ENCODE peak calls at places on chromosomes 7 and 10, in eight cellular contexts. T, V, C, E, I, M, B and W are unnamed samples.

GRCh38 chr7:101747058-101747617 is 70.3 kb upstream of the CUX1 start:
- DNase-seq in B (no peak), T (no peak), V (no peak), C (no peak), M (no peak), E (no peak), I (no peak), W (no peak)

GRCh38 chr7:41504581-41504980 is 198.3 kb downstream of the INHBA start:
- DNase-seq in E (no peak), B (no peak), C (peak; percentile 15), T (no peak), I (no peak), V (no peak), M (no peak), W (no peak)

GRCh38 chr10:11236234-11236633 is 218.6 kb downstream of the CELF2 start:
- DNase-seq in C (peak; percentile 4), I (no peak), E (peak; percentile 58), M (no peak), V (no peak), B (peak; percentile 43), T (no peak), W (no peak)

GRCh38 chr10:26931223-26931622 is 70.5 kb upstream of the ABI1 start:
- DNase-seq in C (no peak), B (no peak), M (no peak), E (no peak), V (peak; percentile 27), T (no peak), I (no peak), W (no peak)

GRCh38 chr10:55631071-55631654 is 729.9 kb downstream of the ZWINT start:
- DNase-seq in M (peak; percentile 81), V (peak; percentile 90), T (peak; percentile 54), E (no peak), C (no peak), B (no peak), I (peak; percentile 38), W (no peak)

GRCh38 chr7:151133986-151134742 is 33.3 kb downstream of the GBX1 start:
- DNase-seq in E (no peak), M (peak; percentile 57), B (no peak), T (peak; percentile 37), I (no peak), C (no peak), V (no peak), W (no peak)

GRCh38 chr7:35556532-35557471 is 138.1 kb downstream of the HERPUD2 start:
- DNase-seq in E (no peak), B (no peak), T (no peak), V (no peak), C (no peak), M (no peak), I (no peak), W (no peak)

GRCh38 chr10:125027889-125028288 is 86.0 kb downstream of the ZRANB1 start:
- DNase-seq in C (no peak), V (peak; percentile 46), M (peak; percentile 60), B (no peak), T (no peak), E (no peak), I (no peak), W (no peak)

GRCh38 chr7:65907501-65908198 is 34.8 kb downstream of the VKORC1L1 start:
- DNase-seq in C (no peak), T (no peak), B (no peak), I (no peak), V (no peak), M (no peak), E (no peak), W (no peak)

GRCh38 chr10:32141018-32141807 is 85.0 kb upstream of the KIF5B start:
- DNase-seq in T (no peak), V (no peak), I (no peak), M (no peak), B (no peak), C (peak; percentile 33), E (no peak), W (no peak)

GRCh38 chr10:47330366-47330765 is 8.1 kb downstream of the GDF2 start:
- DNase-seq in I (no peak), E (no peak), C (no peak), T (no peak), M (no peak), B (no peak), V (no peak), W (no peak)

GRCh38 chr7:73442903-73443542 is 9.4 kb downstream of the FZD9 start:
- DNase-seq in E (no peak), V (no peak), B (no peak), T (no peak), C (no peak), I (no peak), M (no peak), W (no peak)

GRCh38 chr7:3338161-3338560 is 37.1 kb downstream of the SDK1 start:
- DNase-seq in B (no peak), V (no peak), T (no peak), I (no peak), E (no peak), M (no peak), C (no peak), W (no peak)

GRCh38 chr10:132937861-132938260 is 4.5 kb downstream of the CFAP46 start:
- DNase-seq in B (no peak), M (peak; percentile 64), E (no peak), C (no peak), V (no peak), T (peak; percentile 42), I (no peak), W (no peak)

GRCh38 chr7:106812027-106812643 is 52.9 kb upstream of the PIK3CG start:
- DNase-seq in B (no peak), M (no peak), T (peak; percentile 54), E (no peak), I (no peak), V (no peak), C (no peak), W (peak; percentile 30)

GRCh38 chr10:98309366-98310355 is 41.7 kb upstream of the LOXL4 start:
- DNase-seq in C (peak; percentile 87), V (peak; percentile 83), E (no peak), B (no peak), I (peak; percentile 29), M (peak; percentile 91), T (peak; percentile 71), W (no peak)

GRCh38 chr7:103031781-103032180 is 42.8 kb downstream of the FBXL13 start:
- DNase-seq in B (no peak), V (no peak), T (no peak), E (no peak), C (peak; percentile 38), I (no peak), M (no peak), W (no peak)

GRCh38 chr7:128090492-128090891 is 59.3 kb upstream of the LRRC4 start:
- DNase-seq in B (no peak), T (no peak), I (no peak), E (no peak), C (no peak), M (no peak), V (no peak), W (no peak)

GRCh38 chr7:97019710-97020109 is 4.9 kb downstream of the DLX5 start:
- DNase-seq in V (no peak), B (no peak), C (no peak), I (no peak), E (no peak), M (no peak), T (no peak), W (no peak)
- H3K4me3 ChIP-seq in V (no peak overlapping the region), B (no peak overlapping the region), C (no peak overlapping the region), I (no peak overlapping the region), E (no peak overlapping the region), M (no peak overlapping the region), T (no peak overlapping the region), W (no peak overlapping the region)

DNA sequence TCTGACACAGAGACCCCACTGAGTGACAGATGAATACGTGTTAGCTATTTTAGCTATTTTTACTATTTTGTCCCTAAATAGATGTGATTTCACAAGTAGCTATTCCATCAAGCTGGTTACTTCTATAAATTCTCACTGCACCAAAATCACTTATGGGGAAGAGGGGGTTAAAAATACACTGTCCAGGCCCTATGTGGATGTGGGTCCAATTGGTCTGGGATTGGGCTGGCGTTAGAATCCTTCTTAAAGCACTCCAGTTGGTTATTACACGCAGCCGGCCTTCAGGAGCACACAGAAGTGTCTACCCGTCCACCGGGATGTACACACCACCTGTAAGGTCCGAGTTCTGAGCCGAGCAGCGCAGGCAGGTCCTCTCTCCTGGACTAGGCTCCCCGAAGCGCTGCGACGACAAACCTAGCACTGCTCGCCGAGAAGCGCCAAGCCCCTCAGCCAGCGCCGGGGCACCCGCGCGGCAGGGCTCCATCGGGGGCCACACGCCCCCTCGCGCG is 222.3 kb upstream of the MKLN1 start:
- DNase-seq in V (peak; percentile 68), B (no peak), T (no peak), I (no peak), M (no peak), C (peak; percentile 11), E (no peak), W (no peak)
- H3K4me1 ChIP-seq in V (no peaks in the 10 kb centered on the region), B (peaks cover 73% of the 10 kb centered on the region), T (peaks cover 65% of the 10 kb centered on the region), I (peaks cover 41% of the 10 kb centered on the region), M (peaks cover 2% of the 10 kb centered on the region), C (peaks cover 2% of the 10 kb centered on the region), E (peaks cover 67% of the 10 kb centered on the region), W (peaks cover 65% of the 10 kb centered on the region)

GRCh38 chr10:75663947-75664664 is 232.7 kb downstream of the LRMDA start:
- DNase-seq in I (no peak), B (no peak), M (no peak), C (no peak), T (no peak), V (no peak), E (no peak), W (no peak)
- H3K27ac ChIP-seq in I (no peak overlapping the region), B (no peak overlapping the region), M (peak overlapping the region; percentile 96), C (no peak overlapping the region), T (peak overlapping the region; percentile 15), V (no peak overlapping the region), E (no peak overlapping the region), W (no peak overlapping the region)

DNA sequence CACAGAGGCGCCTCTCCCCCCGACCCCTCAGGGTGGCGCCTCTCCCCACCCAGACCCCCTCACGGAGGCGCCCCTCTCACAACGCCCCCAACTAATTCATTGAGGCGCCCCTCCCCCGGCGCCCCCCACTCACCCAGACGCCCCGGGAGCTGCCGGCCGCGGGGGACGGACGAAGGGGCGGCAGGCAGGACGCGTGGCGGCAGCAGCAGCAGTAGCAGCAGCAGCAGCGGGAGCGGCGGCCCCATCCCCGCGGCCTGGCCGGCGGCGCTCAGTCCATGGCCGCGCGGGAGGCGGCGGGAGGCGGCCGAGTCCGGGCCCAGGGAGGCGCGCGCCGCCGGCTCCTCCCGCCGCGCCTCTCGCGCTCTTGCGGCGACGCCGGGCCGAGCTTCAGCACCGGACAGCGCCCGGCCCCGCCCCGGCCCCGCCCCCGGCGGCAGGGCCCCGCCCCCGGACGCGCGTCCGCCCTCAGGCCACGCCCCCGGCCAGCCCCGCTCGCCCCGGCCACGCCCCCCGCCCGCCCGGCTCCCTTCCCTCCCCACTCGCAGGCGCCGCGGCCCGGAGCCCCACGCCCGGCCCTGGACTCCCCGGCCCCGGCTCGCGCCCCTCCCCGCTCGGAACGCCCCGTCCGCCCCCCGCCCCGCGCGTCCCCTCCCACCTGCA is at the start of gene PTPRN2:
- DNase-seq in I (peak; percentile 76), E (peak; percentile 68), B (peak; percentile 34), M (peak; percentile 90), V (peak; percentile 89), C (peak; percentile 42), T (peak; percentile 66), W (peak; percentile 35)
- H3K4me3 ChIP-seq in I (no peak within 1 kb of the TSS), E (no peak within 1 kb of the TSS), B (no peak within 1 kb of the TSS), M (peak within 1 kb of the TSS; percentile 25), V (peak within 1 kb of the TSS; percentile 49), C (peak within 1 kb of the TSS; percentile 45), T (peak within 1 kb of the TSS; percentile 43), W (no peak within 1 kb of the TSS)